ENCODE peak calls at places on chromosomes 7 and 10, in nine cellular contexts. One of them, this sample, is unnamed.

GRCh38 chr10:56551037-56551436 is 190.0 kb upstream of the ZWINT start:
- DNase-seq in body of pancreas: no peak
- DNase-seq in GM13977: no peak
- DNase-seq in T-helper 2 cell treated with Interferon-gamma antibody and Interleukin-4, amounts not matched to agents 5 μg/mL and 100 μg/mL, for 36 hours: no peak
- DNase-seq in heart left ventricle: no peak
- DNase-seq in ovary: no peak
- DNase-seq in activated CD4-positive, alpha-beta T cell treated with anti-CD3 and anti-CD28 coated beads, Interleukin-2, amount 50 U/mL, for 4 hours: no peak
- DNase-seq in glomerular endothelial cell: no peak
- DNase-seq in activated naive CD4-positive, alpha-beta T cell treated with anti-CD3 and anti-CD28 coated beads, Interleukin-2, amount 50 U/mL, for 72 hours: no peak
- DNase-seq in this sample: no peak

GRCh38 chr10:26517141-26517890 is 79.2 kb downstream of the APBB1IP start:
- DNase-seq in glomerular endothelial cell: no peak
- DNase-seq in activated naive CD4-positive, alpha-beta T cell treated with anti-CD3 and anti-CD28 coated beads, Interleukin-2, amount 50 U/mL, for 72 hours: no peak
- DNase-seq in heart left ventricle: no peak
- DNase-seq in GM13977: no peak
- DNase-seq in ovary: no peak
- DNase-seq in activated CD4-positive, alpha-beta T cell treated with anti-CD3 and anti-CD28 coated beads, Interleukin-2, amount 50 U/mL, for 4 hours: no peak
- DNase-seq in T-helper 2 cell treated with Interferon-gamma antibody and Interleukin-4, amounts not matched to agents 5 μg/mL and 100 μg/mL, for 36 hours: no peak
- DNase-seq in body of pancreas: no peak
- DNase-seq in this sample: no peak

GRCh38 chr7:123712619-123713018 is 36.2 kb downstream of the WASL start:
- DNase-seq in T-helper 2 cell treated with Interferon-gamma antibody and Interleukin-4, amounts not matched to agents 5 μg/mL and 100 μg/mL, for 36 hours: no peak
- DNase-seq in activated naive CD4-positive, alpha-beta T cell treated with anti-CD3 and anti-CD28 coated beads, Interleukin-2, amount 50 U/mL, for 72 hours: no peak
- DNase-seq in activated CD4-positive, alpha-beta T cell treated with anti-CD3 and anti-CD28 coated beads, Interleukin-2, amount 50 U/mL, for 4 hours: no peak
- DNase-seq in ovary: no peak
- DNase-seq in glomerular endothelial cell: no peak
- DNase-seq in GM13977: no peak
- DNase-seq in heart left ventricle: no peak
- DNase-seq in body of pancreas: no peak
- DNase-seq in this sample: no peak

GRCh38 chr7:80481196-80481884 is 30.5 kb downstream of the GNAT3 start:
- DNase-seq in activated naive CD4-positive, alpha-beta T cell treated with anti-CD3 and anti-CD28 coated beads, Interleukin-2, amount 50 U/mL, for 72 hours: no peak
- DNase-seq in T-helper 2 cell treated with Interferon-gamma antibody and Interleukin-4, amounts not matched to agents 5 μg/mL and 100 μg/mL, for 36 hours: no peak
- DNase-seq in body of pancreas: no peak
- DNase-seq in ovary: no peak
- DNase-seq in activated CD4-positive, alpha-beta T cell treated with anti-CD3 and anti-CD28 coated beads, Interleukin-2, amount 50 U/mL, for 4 hours: no peak
- DNase-seq in glomerular endothelial cell: no peak
- DNase-seq in heart left ventricle: no peak
- DNase-seq in GM13977: no peak
- DNase-seq in this sample: no peak

GRCh38 chr10:112689327-112689726 is 242.3 kb downstream of the VTI1A start:
- DNase-seq in activated CD4-positive, alpha-beta T cell treated with anti-CD3 and anti-CD28 coated beads, Interleukin-2, amount 50 U/mL, for 4 hours: no peak
- DNase-seq in glomerular endothelial cell: no peak
- DNase-seq in body of pancreas: no peak
- DNase-seq in GM13977: no peak
- DNase-seq in ovary: peak
- DNase-seq in activated naive CD4-positive, alpha-beta T cell treated with anti-CD3 and anti-CD28 coated beads, Interleukin-2, amount 50 U/mL, for 72 hours: no peak
- DNase-seq in T-helper 2 cell treated with Interferon-gamma antibody and Interleukin-4, amounts not matched to agents 5 μg/mL and 100 μg/mL, for 36 hours: no peak
- DNase-seq in heart left ventricle: no peak
- DNase-seq in this sample: no peak

GRCh38 chr10:615583-616152 is 73.8 kb downstream of the DIP2C start:
- DNase-seq in glomerular endothelial cell: no peak
- DNase-seq in GM13977: no peak
- DNase-seq in T-helper 2 cell treated with Interferon-gamma antibody and Interleukin-4, amounts not matched to agents 5 μg/mL and 100 μg/mL, for 36 hours: no peak
- DNase-seq in body of pancreas: no peak
- DNase-seq in ovary: no peak
- DNase-seq in heart left ventricle: no peak
- DNase-seq in activated naive CD4-positive, alpha-beta T cell treated with anti-CD3 and anti-CD28 coated beads, Interleukin-2, amount 50 U/mL, for 72 hours: no peak
- DNase-seq in activated CD4-positive, alpha-beta T cell treated with anti-CD3 and anti-CD28 coated beads, Interleukin-2, amount 50 U/mL, for 4 hours: no peak
- DNase-seq in this sample: no peak

GRCh38 chr7:98286093-98286525 is 4.6 kb downstream of the BRI3 start:
- DNase-seq in heart left ventricle: peak
- DNase-seq in activated naive CD4-positive, alpha-beta T cell treated with anti-CD3 and anti-CD28 coated beads, Interleukin-2, amount 50 U/mL, for 72 hours: no peak
- DNase-seq in ovary: peak
- DNase-seq in GM13977: no peak
- DNase-seq in body of pancreas: peak
- DNase-seq in activated CD4-positive, alpha-beta T cell treated with anti-CD3 and anti-CD28 coated beads, Interleukin-2, amount 50 U/mL, for 4 hours: no peak
- DNase-seq in glomerular endothelial cell: no peak
- DNase-seq in T-helper 2 cell treated with Interferon-gamma antibody and Interleukin-4, amounts not matched to agents 5 μg/mL and 100 μg/mL, for 36 hours: no peak
- DNase-seq in this sample: peak

GRCh38 chr10:64463406-64463805 is 942.2 kb downstream of the REEP3 start:
- DNase-seq in activated CD4-positive, alpha-beta T cell treated with anti-CD3 and anti-CD28 coated beads, Interleukin-2, amount 50 U/mL, for 4 hours: no peak
- DNase-seq in body of pancreas: no peak
- DNase-seq in ovary: no peak
- DNase-seq in glomerular endothelial cell: no peak
- DNase-seq in activated naive CD4-positive, alpha-beta T cell treated with anti-CD3 and anti-CD28 coated beads, Interleukin-2, amount 50 U/mL, for 72 hours: no peak
- DNase-seq in heart left ventricle: no peak
- DNase-seq in T-helper 2 cell treated with Interferon-gamma antibody and Interleukin-4, amounts not matched to agents 5 μg/mL and 100 μg/mL, for 36 hours: no peak
- DNase-seq in GM13977: no peak
- DNase-seq in this sample: no peak

GRCh38 chr10:62043493-62043938 is 142.0 kb downstream of the ARID5B start:
- DNase-seq in T-helper 2 cell treated with Interferon-gamma antibody and Interleukin-4, amounts not matched to agents 5 μg/mL and 100 μg/mL, for 36 hours: no peak
- DNase-seq in GM13977: no peak
- DNase-seq in ovary: no peak
- DNase-seq in activated CD4-positive, alpha-beta T cell treated with anti-CD3 and anti-CD28 coated beads, Interleukin-2, amount 50 U/mL, for 4 hours: no peak
- DNase-seq in glomerular endothelial cell: no peak
- DNase-seq in heart left ventricle: no peak
- DNase-seq in body of pancreas: no peak
- DNase-seq in activated naive CD4-positive, alpha-beta T cell treated with anti-CD3 and anti-CD28 coated beads, Interleukin-2, amount 50 U/mL, for 72 hours: no peak
- DNase-seq in this sample: no peak

GRCh38 chr7:8260871-8261707 is 878 bp downstream of the ICA1 start:
- DNase-seq in activated naive CD4-positive, alpha-beta T cell treated with anti-CD3 and anti-CD28 coated beads, Interleukin-2, amount 50 U/mL, for 72 hours: peak
- DNase-seq in glomerular endothelial cell: no peak
- DNase-seq in body of pancreas: peak
- DNase-seq in ovary: no peak
- DNase-seq in GM13977: peak
- DNase-seq in heart left ventricle: peak
- DNase-seq in activated CD4-positive, alpha-beta T cell treated with anti-CD3 and anti-CD28 coated beads, Interleukin-2, amount 50 U/mL, for 4 hours: no peak
- DNase-seq in T-helper 2 cell treated with Interferon-gamma antibody and Interleukin-4, amounts not matched to agents 5 μg/mL and 100 μg/mL, for 36 hours: no peak
- DNase-seq in this sample: no peak

GRCh38 chr7:132650498-132650897 is 74.2 kb upstream of the PLXNA4 start:
- DNase-seq in glomerular endothelial cell: no peak
- DNase-seq in T-helper 2 cell treated with Interferon-gamma antibody and Interleukin-4, amounts not matched to agents 5 μg/mL and 100 μg/mL, for 36 hours: no peak
- DNase-seq in GM13977: no peak
- DNase-seq in activated naive CD4-positive, alpha-beta T cell treated with anti-CD3 and anti-CD28 coated beads, Interleukin-2, amount 50 U/mL, for 72 hours: no peak
- DNase-seq in heart left ventricle: no peak
- DNase-seq in ovary: no peak
- DNase-seq in activated CD4-positive, alpha-beta T cell treated with anti-CD3 and anti-CD28 coated beads, Interleukin-2, amount 50 U/mL, for 4 hours: no peak
- DNase-seq in body of pancreas: no peak
- DNase-seq in this sample: no peak

GRCh38 chr7:2038876-2039728 is 193.6 kb downstream of the MAD1L1 start:
- DNase-seq in body of pancreas: no peak
- DNase-seq in heart left ventricle: no peak
- DNase-seq in glomerular endothelial cell: no peak
- DNase-seq in T-helper 2 cell treated with Interferon-gamma antibody and Interleukin-4, amounts not matched to agents 5 μg/mL and 100 μg/mL, for 36 hours: no peak
- DNase-seq in ovary: no peak
- DNase-seq in activated CD4-positive, alpha-beta T cell treated with anti-CD3 and anti-CD28 coated beads, Interleukin-2, amount 50 U/mL, for 4 hours: no peak
- DNase-seq in GM13977: no peak
- DNase-seq in activated naive CD4-positive, alpha-beta T cell treated with anti-CD3 and anti-CD28 coated beads, Interleukin-2, amount 50 U/mL, for 72 hours: no peak
- DNase-seq in this sample: no peak

GRCh38 chr7:79454325-79454960 is 976 bp upstream of the MAGI2 start:
- DNase-seq in T-helper 2 cell treated with Interferon-gamma antibody and Interleukin-4, amounts not matched to agents 5 μg/mL and 100 μg/mL, for 36 hours: no peak
- DNase-seq in heart left ventricle: peak
- DNase-seq in body of pancreas: no peak
- DNase-seq in activated CD4-positive, alpha-beta T cell treated with anti-CD3 and anti-CD28 coated beads, Interleukin-2, amount 50 U/mL, for 4 hours: no peak
- DNase-seq in glomerular endothelial cell: no peak
- DNase-seq in ovary: peak
- DNase-seq in activated naive CD4-positive, alpha-beta T cell treated with anti-CD3 and anti-CD28 coated beads, Interleukin-2, amount 50 U/mL, for 72 hours: no peak
- DNase-seq in GM13977: peak
- DNase-seq in this sample: peak

GRCh38 chr7:151062399-151063211 is 3.2 kb downstream of the SLC4A2 start:
- DNase-seq in GM13977: no peak
- DNase-seq in glomerular endothelial cell: no peak
- DNase-seq in ovary: peak
- DNase-seq in body of pancreas: peak
- DNase-seq in activated CD4-positive, alpha-beta T cell treated with anti-CD3 and anti-CD28 coated beads, Interleukin-2, amount 50 U/mL, for 4 hours: no peak
- DNase-seq in heart left ventricle: no peak
- DNase-seq in activated naive CD4-positive, alpha-beta T cell treated with anti-CD3 and anti-CD28 coated beads, Interleukin-2, amount 50 U/mL, for 72 hours: no peak
- DNase-seq in T-helper 2 cell treated with Interferon-gamma antibody and Interleukin-4, amounts not matched to agents 5 μg/mL and 100 μg/mL, for 36 hours: no peak
- DNase-seq in this sample: no peak

GRCh38 chr10:47057471-47057870 is 146.2 kb downstream of the PTPN20 start:
- DNase-seq in activated naive CD4-positive, alpha-beta T cell treated with anti-CD3 and anti-CD28 coated beads, Interleukin-2, amount 50 U/mL, for 72 hours: no peak
- DNase-seq in activated CD4-positive, alpha-beta T cell treated with anti-CD3 and anti-CD28 coated beads, Interleukin-2, amount 50 U/mL, for 4 hours: no peak
- DNase-seq in glomerular endothelial cell: no peak
- DNase-seq in GM13977: no peak
- DNase-seq in ovary: no peak
- DNase-seq in heart left ventricle: peak
- DNase-seq in T-helper 2 cell treated with Interferon-gamma antibody and Interleukin-4, amounts not matched to agents 5 μg/mL and 100 μg/mL, for 36 hours: no peak
- DNase-seq in body of pancreas: no peak
- DNase-seq in this sample: no peak

GRCh38 chr10:103804866-103805265 is 50.5 kb downstream of the SH3PXD2A start:
- DNase-seq in activated naive CD4-positive, alpha-beta T cell treated with anti-CD3 and anti-CD28 coated beads, Interleukin-2, amount 50 U/mL, for 72 hours: no peak
- DNase-seq in activated CD4-positive, alpha-beta T cell treated with anti-CD3 and anti-CD28 coated beads, Interleukin-2, amount 50 U/mL, for 4 hours: no peak
- DNase-seq in GM13977: no peak
- DNase-seq in glomerular endothelial cell: no peak
- DNase-seq in T-helper 2 cell treated with Interferon-gamma antibody and Interleukin-4, amounts not matched to agents 5 μg/mL and 100 μg/mL, for 36 hours: no peak
- DNase-seq in body of pancreas: no peak
- DNase-seq in ovary: no peak
- DNase-seq in heart left ventricle: no peak
- DNase-seq in this sample: no peak

GRCh38 chr10:103542764-103543616 is 49.5 kb downstream of the NEURL1 start:
- DNase-seq in glomerular endothelial cell: no peak
- DNase-seq in GM13977: peak
- DNase-seq in heart left ventricle: no peak
- DNase-seq in activated naive CD4-positive, alpha-beta T cell treated with anti-CD3 and anti-CD28 coated beads, Interleukin-2, amount 50 U/mL, for 72 hours: no peak
- DNase-seq in ovary: peak
- DNase-seq in body of pancreas: no peak
- DNase-seq in T-helper 2 cell treated with Interferon-gamma antibody and Interleukin-4, amounts not matched to agents 5 μg/mL and 100 μg/mL, for 36 hours: peak
- DNase-seq in activated CD4-positive, alpha-beta T cell treated with anti-CD3 and anti-CD28 coated beads, Interleukin-2, amount 50 U/mL, for 4 hours: peak
- DNase-seq in this sample: no peak

GRCh38 chr10:59885430-59886134 is 20.8 kb downstream of the CCDC6 start:
- DNase-seq in GM13977: peak
- DNase-seq in glomerular endothelial cell: no peak
- DNase-seq in body of pancreas: no peak
- DNase-seq in ovary: no peak
- DNase-seq in activated naive CD4-positive, alpha-beta T cell treated with anti-CD3 and anti-CD28 coated beads, Interleukin-2, amount 50 U/mL, for 72 hours: no peak
- DNase-seq in heart left ventricle: no peak
- DNase-seq in activated CD4-positive, alpha-beta T cell treated with anti-CD3 and anti-CD28 coated beads, Interleukin-2, amount 50 U/mL, for 4 hours: no peak
- DNase-seq in T-helper 2 cell treated with Interferon-gamma antibody and Interleukin-4, amounts not matched to agents 5 μg/mL and 100 μg/mL, for 36 hours: no peak
- DNase-seq in this sample: no peak

GRCh38 chr10:20372748-20373147 is 524.4 kb downstream of the NEBL start:
- DNase-seq in ovary: no peak
- DNase-seq in activated CD4-positive, alpha-beta T cell treated with anti-CD3 and anti-CD28 coated beads, Interleukin-2, amount 50 U/mL, for 4 hours: no peak
- DNase-seq in T-helper 2 cell treated with Interferon-gamma antibody and Interleukin-4, amounts not matched to agents 5 μg/mL and 100 μg/mL, for 36 hours: no peak
- DNase-seq in GM13977: no peak
- DNase-seq in activated naive CD4-positive, alpha-beta T cell treated with anti-CD3 and anti-CD28 coated beads, Interleukin-2, amount 50 U/mL, for 72 hours: no peak
- DNase-seq in body of pancreas: no peak
- DNase-seq in glomerular endothelial cell: no peak
- DNase-seq in heart left ventricle: no peak
- DNase-seq in this sample: no peak

GRCh38 chr10:17023386-17024298 is 106.0 kb downstream of the CUBN start:
- DNase-seq in activated naive CD4-positive, alpha-beta T cell treated with anti-CD3 and anti-CD28 coated beads, Interleukin-2, amount 50 U/mL, for 72 hours: peak
- DNase-seq in body of pancreas: no peak
- DNase-seq in activated CD4-positive, alpha-beta T cell treated with anti-CD3 and anti-CD28 coated beads, Interleukin-2, amount 50 U/mL, for 4 hours: peak
- DNase-seq in glomerular endothelial cell: peak
- DNase-seq in heart left ventricle: no peak
- DNase-seq in GM13977: peak
- DNase-seq in ovary: peak
- DNase-seq in T-helper 2 cell treated with Interferon-gamma antibody and Interleukin-4, amounts not matched to agents 5 μg/mL and 100 μg/mL, for 36 hours: peak
- DNase-seq in this sample: no peak

GRCh38 chr7:47420117-47420780 is 161.7 kb downstream of the TNS3 start:
- DNase-seq in body of pancreas: peak
- DNase-seq in GM13977: no peak
- DNase-seq in heart left ventricle: no peak
- DNase-seq in glomerular endothelial cell: no peak
- DNase-seq in activated naive CD4-positive, alpha-beta T cell treated with anti-CD3 and anti-CD28 coated beads, Interleukin-2, amount 50 U/mL, for 72 hours: no peak
- DNase-seq in activated CD4-positive, alpha-beta T cell treated with anti-CD3 and anti-CD28 coated beads, Interleukin-2, amount 50 U/mL, for 4 hours: no peak
- DNase-seq in T-helper 2 cell treated with Interferon-gamma antibody and Interleukin-4, amounts not matched to agents 5 μg/mL and 100 μg/mL, for 36 hours: no peak
- DNase-seq in ovary: no peak
- DNase-seq in this sample: no peak

GRCh38 chr7:80359476-80359875 is 152.4 kb downstream of the GNAT3 start:
- DNase-seq in T-helper 2 cell treated with Interferon-gamma antibody and Interleukin-4, amounts not matched to agents 5 μg/mL and 100 μg/mL, for 36 hours: no peak
- DNase-seq in heart left ventricle: no peak
- DNase-seq in activated CD4-positive, alpha-beta T cell treated with anti-CD3 and anti-CD28 coated beads, Interleukin-2, amount 50 U/mL, for 4 hours: no peak
- DNase-seq in ovary: no peak
- DNase-seq in glomerular endothelial cell: no peak
- DNase-seq in activated naive CD4-positive, alpha-beta T cell treated with anti-CD3 and anti-CD28 coated beads, Interleukin-2, amount 50 U/mL, for 72 hours: no peak
- DNase-seq in GM13977: no peak
- DNase-seq in body of pancreas: no peak
- DNase-seq in this sample: no peak

GRCh38 chr7:134083766-134084487 is 43.2 kb upstream of the LRGUK start:
- DNase-seq in ovary: no peak
- DNase-seq in activated CD4-positive, alpha-beta T cell treated with anti-CD3 and anti-CD28 coated beads, Interleukin-2, amount 50 U/mL, for 4 hours: no peak
- DNase-seq in heart left ventricle: no peak
- DNase-seq in T-helper 2 cell treated with Interferon-gamma antibody and Interleukin-4, amounts not matched to agents 5 μg/mL and 100 μg/mL, for 36 hours: no peak
- DNase-seq in body of pancreas: no peak
- DNase-seq in activated naive CD4-positive, alpha-beta T cell treated with anti-CD3 and anti-CD28 coated beads, Interleukin-2, amount 50 U/mL, for 72 hours: no peak
- DNase-seq in glomerular endothelial cell: no peak
- DNase-seq in GM13977: no peak
- DNase-seq in this sample: no peak

GRCh38 chr10:74859546-74859945 is 33.1 kb downstream of the KAT6B start:
- DNase-seq in glomerular endothelial cell: no peak
- DNase-seq in heart left ventricle: no peak
- DNase-seq in activated CD4-positive, alpha-beta T cell treated with anti-CD3 and anti-CD28 coated beads, Interleukin-2, amount 50 U/mL, for 4 hours: no peak
- DNase-seq in activated naive CD4-positive, alpha-beta T cell treated with anti-CD3 and anti-CD28 coated beads, Interleukin-2, amount 50 U/mL, for 72 hours: no peak
- DNase-seq in T-helper 2 cell treated with Interferon-gamma antibody and Interleukin-4, amounts not matched to agents 5 μg/mL and 100 μg/mL, for 36 hours: no peak
- DNase-seq in body of pancreas: no peak
- DNase-seq in GM13977: no peak
- DNase-seq in ovary: no peak
- DNase-seq in this sample: no peak

GRCh38 chr7:90453259-90453891 is 16.1 kb upstream of the PTTG1IP2 start:
- DNase-seq in ovary: no peak
- DNase-seq in GM13977: no peak
- DNase-seq in T-helper 2 cell treated with Interferon-gamma antibody and Interleukin-4, amounts not matched to agents 5 μg/mL and 100 μg/mL, for 36 hours: no peak
- DNase-seq in activated CD4-positive, alpha-beta T cell treated with anti-CD3 and anti-CD28 coated beads, Interleukin-2, amount 50 U/mL, for 4 hours: no peak
- DNase-seq in heart left ventricle: no peak
- DNase-seq in activated naive CD4-positive, alpha-beta T cell treated with anti-CD3 and anti-CD28 coated beads, Interleukin-2, amount 50 U/mL, for 72 hours: no peak
- DNase-seq in glomerular endothelial cell: no peak
- DNase-seq in body of pancreas: no peak
- DNase-seq in this sample: no peak